ENCODE peak calls at places on chromosomes 12 and 14, in nine cellular contexts. J is brain microvascular endothelial cell, U is kidney, I is spleen, P is cardiac fibroblast, M is A549, S is nephron progenitor cell, Q is mesothelial cell of epicardium, C is coronary artery. V is an unnamed sample.

GRCh38 chr12:122336015-122336946 is 70.0 kb upstream of the VPS33A start:
- DNase-seq in J (no peak), U (no peak), I (no peak), P (peak; percentile 52), M (peak; percentile 51), S (peak; percentile 28), Q (no peak), C (no peak), V (peak; percentile 9)

GRCh38 chr12:101877816-101878811 is 734 bp downstream of the DRAM1 start:
- DNase-seq in J (no peak), U (peak; percentile 79), I (no peak), P (peak; percentile 35), M (peak; percentile 45), S (no peak), Q (no peak), C (peak; percentile 80), V (peak; percentile 43)

GRCh38 chr12:32918890-32919791 is 22.6 kb upstream of the PKP2 start:
- DNase-seq in J (peak; percentile 80), U (no peak), I (no peak), P (peak; percentile 95), M (peak; percentile 45), S (peak; percentile 12), Q (no peak), C (no peak), V (peak; percentile 23)

GRCh38 chr12:123916729-123917128 is 55.9 kb downstream of the CCDC92 start:
- DNase-seq in J (no peak), U (no peak), I (peak; percentile 63), P (no peak), M (no peak), S (no peak), Q (no peak), C (no peak), V (no peak)

GRCh38 chr14:59463773-59464650 is 1.2 kb downstream of the GPR135 start:
- DNase-seq in J (no peak), U (peak; percentile 83), I (peak; percentile 84), P (no peak), M (no peak), S (peak; percentile 49), Q (no peak), C (no peak), V (peak; percentile 14)

GRCh38 chr12:123998960-123999359 is 25.9 kb downstream of the ZNF664 start:
- DNase-seq in J (peak; percentile 36), U (no peak), I (no peak), P (peak; percentile 40), M (no peak), S (no peak), Q (no peak), C (no peak), V (no peak)

GRCh38 chr12:100758083-100758482 is 36.5 kb upstream of the ANO4 start:
- DNase-seq in J (no peak), U (no peak), I (no peak), P (no peak), M (no peak), S (no peak), Q (no peak), C (no peak), V (no peak)

GRCh38 chr12:67077617-67078016 is 191.5 kb upstream of the CAND1 start:
- DNase-seq in J (peak; percentile 23), U (no peak), I (no peak), P (peak; percentile 62), M (no peak), S (no peak), Q (no peak), C (no peak), V (no peak)

GRCh38 chr14:55585854-55586253 is 5.8 kb downstream of the KTN1 start:
- DNase-seq in J (no peak), U (no peak), I (no peak), P (peak; percentile 56), M (no peak), S (no peak), Q (no peak), C (no peak), V (no peak)

GRCh38 chr14:23483216-23483854 is 13.8 kb downstream of the NGDN start:
- DNase-seq in J (peak; percentile 11), U (no peak), I (no peak), P (peak; percentile 15), M (peak; percentile 40), S (peak; percentile 63), Q (no peak), C (no peak), V (no peak)

GRCh38 chr12:89363582-89363981 is 11.3 kb upstream of the DUSP6 start:
- DNase-seq in J (no peak), U (no peak), I (no peak), P (no peak), M (no peak), S (no peak), Q (no peak), C (no peak), V (no peak)

GRCh38 chr12:988616-989015 is 2.4 kb upstream of the ERC1 start:
- DNase-seq in J (no peak), U (no peak), I (no peak), P (no peak), M (no peak), S (no peak), Q (no peak), C (no peak), V (no peak)

GRCh38 chr14:71221119-71221518 is 313.9 kb downstream of the PCNX1 start:
- DNase-seq in J (no peak), U (no peak), I (no peak), P (no peak), M (no peak), S (no peak), Q (no peak), C (no peak), V (no peak)
- TF ChIP-seq CTCF in J (peak; percentile 10), U (no peak), I (no peak), P (no peak), M (no peak), S (no peak), Q (no peak), C (no peak), V (no peak)

GRCh38 chr14:82999802-83000201 is 1466.1 kb upstream of the SEL1L start:
- DNase-seq in J (no peak), U (no peak), I (no peak), P (no peak), M (no peak), S (no peak), Q (no peak), C (no peak), V (no peak)
- TF ChIP-seq CTCF in J (peak; percentile 47), U (no peak), I (no peak), P (no peak), M (no peak), S (no peak), Q (no peak), C (no peak), V (no peak)

GRCh38 chr12:50220357-50221061 is 53.3 kb upstream of the CERS5 start:
- DNase-seq in J (peak; percentile 50), U (no peak), I (no peak), P (peak; percentile 92), M (peak; percentile 42), S (no peak), Q (no peak), C (no peak), V (no peak)

GRCh38 chr12:50221228-50222008 is 54.2 kb upstream of the CERS5 start:
- DNase-seq in J (peak; percentile 58), U (no peak), I (no peak), P (peak; percentile 95), M (peak; percentile 31), S (no peak), Q (no peak), C (no peak), V (peak; percentile 10)

GRCh38 chr12:50224026-50224692 is 57.0 kb upstream of the CERS5 start:
- DNase-seq in J (peak; percentile 24), U (no peak), I (no peak), P (peak; percentile 50), M (peak; percentile 67), S (no peak), Q (no peak), C (no peak), V (peak; percentile 50)

GRCh38 chr12:50219544-50219943 is 52.4 kb upstream of the CERS5 start:
- DNase-seq in J (no peak), U (no peak), I (no peak), P (no peak), M (no peak), S (no peak), Q (no peak), C (no peak), V (no peak)

DNA sequence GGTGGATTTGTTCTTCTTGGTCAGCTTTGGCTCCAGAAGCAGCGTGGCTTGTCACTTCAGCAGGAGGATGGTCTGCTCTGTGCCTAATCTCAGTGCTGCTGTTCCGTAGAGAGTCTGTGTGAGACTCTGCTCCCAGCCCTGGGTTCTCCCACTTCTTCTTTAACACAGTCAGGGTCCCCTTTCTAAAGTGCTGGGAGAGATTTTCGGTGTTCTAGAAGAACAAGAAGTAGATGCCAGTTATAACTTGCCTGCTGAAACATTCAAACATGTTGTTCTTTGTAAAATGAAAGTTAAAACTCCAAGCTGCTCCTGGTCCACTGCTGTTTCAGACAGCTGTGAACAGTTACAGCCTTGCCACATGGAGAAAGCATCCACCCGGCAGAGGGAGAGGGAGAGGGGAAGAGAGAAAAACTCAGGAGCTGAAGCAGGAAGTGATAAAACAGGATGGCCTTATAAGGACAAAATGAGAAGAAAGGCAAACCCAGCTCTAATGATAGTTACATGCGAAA is 55.2 kb upstream of the CERS5 start:
- DNase-seq in J (peak; percentile 87), U (no peak), I (no peak), P (peak; percentile 94), M (peak; percentile 73), S (peak; percentile 47), Q (peak; percentile 33), C (peak; percentile 79), V (peak; percentile 36)
- TF ChIP-seq CTCF in J (peak; percentile 61), U (peak; percentile 22), I (peak; percentile 34), P (peak; percentile 57), M (no peak), S (no peak), Q (no peak), C (no peak), V (peak; percentile 8)

DNA sequence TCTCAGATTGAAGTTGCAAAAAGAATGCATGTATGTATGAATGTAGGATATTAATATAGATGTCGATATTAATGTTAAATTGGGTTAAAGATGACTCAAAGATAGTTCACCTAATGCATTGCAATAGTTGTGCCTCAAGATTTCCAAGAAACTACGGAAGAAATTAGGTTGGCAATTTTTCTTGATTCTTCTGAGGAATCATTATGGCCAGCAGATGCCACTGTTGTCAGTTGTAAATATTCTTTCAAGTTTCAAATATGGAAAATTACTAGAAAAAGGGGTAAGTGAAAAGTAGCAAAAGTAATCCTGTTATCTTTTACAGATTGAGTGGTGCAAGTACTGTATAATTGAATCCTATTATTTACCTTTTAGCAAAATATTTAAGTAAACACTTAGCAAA is 202.1 kb downstream of the ADAMTS20 start:
- DNase-seq in J (no peak), U (no peak), I (no peak), P (peak; percentile 46), M (peak; percentile 7), S (no peak), Q (no peak), C (no peak), V (no peak)
- TF ChIP-seq CTCF in J (peak; percentile 40), U (no peak), I (no peak), P (no peak), M (peak; percentile 0), S (no peak), Q (peak; percentile 19), C (no peak), V (peak; percentile 33)

GRCh38 chr12:58523360-58523759 is 396.9 kb downstream of the LRIG3 start:
- DNase-seq in J (no peak), U (no peak), I (no peak), P (no peak), M (no peak), S (no peak), Q (no peak), C (no peak), V (no peak)
- TF ChIP-seq CTCF in J (no peak), U (no peak), I (no peak), P (no peak), M (no peak), S (no peak), Q (no peak), C (no peak), V (no peak)